ENCODE peak calls at places on chromosomes 3 and 15, in four cellular contexts. E is HTR-8/SVneo; Q is effector CD8-positive, alpha-beta T cell; T is left colon. P is an unnamed sample.

GRCh38 chr3:169509780-169510179 is 153.7 kb downstream of the MECOM start:
- DNase-seq in E (no peak), T (no peak), Q (no peak), P (no peak)

GRCh38 chr3:174219738-174220137 is 639.4 kb upstream of the NAALADL2 start:
- DNase-seq in E (no peak), Q (no peak), T (no peak), P (no peak)

GRCh38 chr3:193732391-193732790 is 139.4 kb downstream of the OPA1 start:
- DNase-seq in Q (no peak), E (peak), T (no peak), P (peak)

GRCh38 chr3:99410789-99411311 is 227.5 kb upstream of the COL8A1 start:
- DNase-seq in E (peak), T (no peak), Q (no peak), P (no peak)

GRCh38 chr15:61479601-61480000 is 250.5 kb upstream of the RORA start:
- DNase-seq in Q (no peak), E (no peak), T (no peak), P (no peak)

GRCh38 chr3:194148383-194148782 is 12.4 kb downstream of the HES1 start:
- DNase-seq in T (no peak), Q (no peak), E (peak), P (no peak)

GRCh38 chr3:45462522-45463262 is 74.3 kb downstream of the LARS2 start:
- DNase-seq in Q (no peak), E (no peak), T (no peak), P (no peak)

GRCh38 chr3:185335799-185336198 is 27.1 kb upstream of the MAP3K13 start:
- DNase-seq in T (no peak), Q (no peak), E (peak), P (peak)

GRCh38 chr3:113834983-113835382 is 3.6 kb upstream of the GRAMD1C start:
- DNase-seq in T (no peak), E (no peak), Q (no peak), P (no peak)

GRCh38 chr3:42051384-42052131 is 39.6 kb upstream of the TRAK1 start:
- DNase-seq in E (no peak), T (no peak), Q (no peak), P (no peak)

GRCh38 chr3:178845446-178846118 is 226.0 kb downstream of the ZMAT3 start:
- DNase-seq in Q (no peak), T (no peak), E (no peak), P (no peak)

GRCh38 chr3:66639794-66640356 is 139.1 kb upstream of the LRIG1 start:
- DNase-seq in E (no peak), Q (no peak), T (no peak), P (no peak)

GRCh38 chr3:49020335-49021212 is 1.3 kb upstream of the NDUFAF3 start:
- DNase-seq in T (peak), E (no peak), Q (no peak), P (peak)

P was measured in PC-9.